ENCODE peak calls at places on chromosomes 4 and X, in ten cellular contexts. W is MM.1S; V is CD8-positive, alpha-beta memory T cell; D is K562; N is psoas muscle; L is transverse colon; F is mammary epithelial cell; M is suprapubic skin; A is left ventricle myocardium inferior; E is cardiac muscle cell. Y is an unnamed sample.

GRCh38 chr4:11813951-11814446 is 385.3 kb upstream of the HS3ST1 start:
- DNase-seq in W (no peak), V (no peak), D (no peak), N (no peak), L (no peak), F (no peak), M (no peak), A (no peak), E (no peak), Y (no peak)

GRCh38 chr4:55947254-55947882 is 1.4 kb upstream of the CEP135 start:
- DNase-seq in W (peak; percentile 43), V (no peak), D (peak; percentile 29), N (no peak), L (peak; percentile 13), F (peak; percentile 24), M (no peak), A (no peak), E (peak; percentile 8), Y (peak; percentile 18)

GRCh38 chr4:168787801-168788200 is 222.3 kb downstream of the CBR4 start:
- DNase-seq in W (no peak), V (no peak), D (no peak), N (no peak), L (no peak), F (no peak), M (no peak), A (no peak), E (no peak), Y (no peak)

GRCh38 chr4:36712013-36712412 is 430.6 kb downstream of the DTHD1 start:
- DNase-seq in W (no peak), V (no peak), D (no peak), N (no peak), L (no peak), F (no peak), M (no peak), A (no peak), E (peak; percentile 27), Y (no peak)

GRCh38 chr4:94570558-94570957 is 118.8 kb downstream of the PDLIM5 start:
- DNase-seq in W (no peak), V (no peak), D (no peak), N (no peak), L (no peak), F (no peak), M (no peak), A (no peak), E (no peak), Y (no peak)

GRCh38 chrX:124475358-124475757 is 129.0 kb downstream of the SH2D1A start:
- DNase-seq in W (no peak), V (no peak), D (no peak), N (no peak), L (no peak), F (no peak), M (no peak), A (no peak), E (no peak), Y (no peak)

GRCh38 chr4:2787230-2788100 is 5.4 kb upstream of the SH3BP2 start:
- DNase-seq in W (peak; percentile 35), V (peak; percentile 53), D (no peak), N (peak; percentile 29), L (peak; percentile 70), F (no peak), M (peak; percentile 79), A (no peak), E (no peak), Y (no peak)

GRCh38 chr4:40283413-40283812 is 51.7 kb upstream of the CHRNA9 start:
- DNase-seq in W (no peak), V (no peak), D (no peak), N (no peak), L (no peak), F (no peak), M (no peak), A (no peak), E (no peak), Y (no peak)

GRCh38 chr4:84809946-84810345 is 156.5 kb downstream of the WDFY3 start:
- DNase-seq in W (no peak), V (no peak), D (no peak), N (no peak), L (no peak), F (no peak), M (no peak), A (no peak), E (no peak), Y (no peak)

GRCh38 chr4:184647391-184648101 is 1.7 kb downstream of the CASP3 start:
- DNase-seq in W (peak; percentile 12), V (no peak), D (no peak), N (no peak), L (no peak), F (peak; percentile 11), M (no peak), A (no peak), E (peak; percentile 27), Y (no peak)

GRCh38 chrX:50877310-50877709 is 33.2 kb upstream of the BMP15 start:
- DNase-seq in W (no peak), V (no peak), D (no peak), N (no peak), L (no peak), F (no peak), M (no peak), A (no peak), E (peak; percentile 46), Y (no peak)

GRCh38 chr4:304987-305680 is at the start of gene ZNF732:
- DNase-seq in W (no peak), V (no peak), D (peak; percentile 3), N (peak; percentile 14), L (no peak), F (peak; percentile 89), M (peak; percentile 81), A (peak; percentile 31), E (peak; percentile 87), Y (no peak)

GRCh38 chr4:302381-302780 is 2.9 kb downstream of the ZNF732 start:
- DNase-seq in W (no peak), V (no peak), D (no peak), N (no peak), L (no peak), F (no peak), M (no peak), A (no peak), E (no peak), Y (no peak)

DNA sequence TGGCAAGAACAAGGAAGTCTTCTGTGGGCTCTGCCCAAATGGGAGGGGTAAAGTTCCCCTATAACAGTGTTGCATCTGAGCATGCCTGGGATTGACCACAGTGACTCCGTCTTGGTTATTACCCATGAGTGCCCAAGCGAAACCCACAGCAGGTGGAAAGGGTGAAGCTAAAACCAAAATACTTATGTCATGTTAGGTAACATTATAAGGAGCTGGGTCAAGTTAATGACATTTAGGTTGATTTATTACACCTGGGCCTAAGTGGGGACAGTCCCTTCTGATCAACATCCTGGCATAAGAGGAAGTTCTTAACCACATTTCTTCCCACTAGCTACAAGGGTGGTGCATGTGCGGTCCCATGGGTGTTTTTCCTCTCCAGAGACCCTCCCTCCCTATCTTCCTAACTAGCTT is 1.3 kb upstream of the ZNF732 start:
- DNase-seq in W (no peak), V (no peak), D (no peak), N (no peak), L (no peak), F (no peak), M (no peak), A (no peak), E (no peak), Y (no peak)
- H3K9me3 ChIP-seq in W (no peaks in the 10 kb centered on the region), V (no peaks in the 10 kb centered on the region), D (no peaks in the 10 kb centered on the region), N (no peaks in the 10 kb centered on the region), L (no peaks in the 10 kb centered on the region), F (peaks cover 2% of the 10 kb centered on the region), M (no peaks in the 10 kb centered on the region), A (peaks cover 4% of the 10 kb centered on the region), E (no peaks in the 10 kb centered on the region), Y (no peaks in the 10 kb centered on the region)

GRCh38 chrX:74865725-74866124 is 59.5 kb downstream of the NEXMIF start:
- DNase-seq in W (no peak), V (no peak), D (peak; percentile 1), N (no peak), L (no peak), F (no peak), M (no peak), A (no peak), E (no peak), Y (no peak)
- H3K9me3 ChIP-seq in W (no peaks in the 10 kb centered on the region), V (no peaks in the 10 kb centered on the region), D (peaks cover 3% of the 10 kb centered on the region), N (peaks cover 17% of the 10 kb centered on the region), L (no peaks in the 10 kb centered on the region), F (peaks cover 9% of the 10 kb centered on the region), M (no peaks in the 10 kb centered on the region), A (peaks cover 32% of the 10 kb centered on the region), E (no peaks in the 10 kb centered on the region), Y (no peaks in the 10 kb centered on the region)

DNA sequence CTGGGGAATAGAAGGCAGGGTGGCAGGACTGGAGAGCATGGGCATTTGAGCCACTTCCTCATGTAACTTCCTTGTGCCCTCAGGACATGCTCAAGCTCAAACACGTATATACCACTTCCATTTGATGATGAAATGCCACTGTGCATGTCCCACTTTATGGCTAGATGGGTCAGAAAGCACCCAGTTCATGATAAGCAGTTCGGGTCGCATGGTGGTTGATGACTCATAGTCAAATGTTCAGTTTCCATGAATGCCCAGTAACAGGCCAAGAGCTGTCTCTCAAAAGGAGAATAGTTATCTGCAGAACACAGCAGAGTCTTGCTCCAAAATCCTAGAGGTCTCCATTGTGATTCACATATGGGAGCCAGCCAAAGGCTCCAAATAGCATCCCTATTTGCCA is 48.9 kb upstream of the SPIN3 start:
- DNase-seq in W (no peak), V (no peak), D (peak; percentile 24), N (no peak), L (no peak), F (peak; percentile 12), M (no peak), A (no peak), E (no peak), Y (no peak)
- H3K9me3 ChIP-seq in W (no peaks in the 10 kb centered on the region), V (no peaks in the 10 kb centered on the region), D (no peaks in the 10 kb centered on the region), N (no peaks in the 10 kb centered on the region), L (no peaks in the 10 kb centered on the region), F (no peaks in the 10 kb centered on the region), M (no peaks in the 10 kb centered on the region), A (no peaks in the 10 kb centered on the region), E (no peaks in the 10 kb centered on the region), Y (no peaks in the 10 kb centered on the region)

GRCh38 chrX:65862638-65863037 is 177.2 kb downstream of the VSIG4 start:
- DNase-seq in W (no peak), V (peak; percentile 22), D (no peak), N (no peak), L (no peak), F (no peak), M (no peak), A (no peak), E (no peak), Y (no peak)

GRCh38 chrX:65866146-65866545 is 173.7 kb downstream of the VSIG4 start:
- DNase-seq in W (peak; percentile 69), V (peak; percentile 10), D (no peak), N (no peak), L (no peak), F (peak; percentile 34), M (no peak), A (no peak), E (no peak), Y (no peak)

GRCh38 chrX:65871671-65872311 is 168.1 kb downstream of the VSIG4 start:
- DNase-seq in W (peak; percentile 19), V (no peak), D (peak; percentile 68), N (no peak), L (peak; percentile 64), F (peak; percentile 84), M (no peak), A (no peak), E (peak; percentile 4), Y (no peak)

DNA sequence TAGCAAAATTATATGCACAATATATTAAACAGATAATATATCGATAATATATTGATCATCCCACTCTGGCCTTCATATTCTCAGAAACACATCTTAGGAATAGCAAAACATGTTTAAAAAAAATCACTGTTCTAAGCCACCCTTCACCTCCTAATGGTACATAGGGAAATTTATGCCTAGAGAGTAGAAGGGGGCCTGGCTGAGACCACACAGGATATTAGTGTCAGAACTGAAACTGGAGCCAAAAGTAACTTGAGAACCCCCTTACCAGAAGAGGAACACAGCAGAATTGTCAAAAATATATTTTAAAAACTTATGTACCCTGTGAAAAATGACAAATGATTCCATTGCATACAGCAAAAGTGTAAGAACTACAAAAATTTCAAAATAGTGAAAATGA is 173.1 kb downstream of the VSIG4 start:
- DNase-seq in W (no peak), V (no peak), D (no peak), N (no peak), L (no peak), F (no peak), M (no peak), A (no peak), E (no peak), Y (no peak)
- H3K9me3 ChIP-seq in W (no peaks in the 10 kb centered on the region), V (no peaks in the 10 kb centered on the region), D (no peaks in the 10 kb centered on the region), N (peaks cover 5% of the 10 kb centered on the region), L (no peaks in the 10 kb centered on the region), F (no peaks in the 10 kb centered on the region), M (no peaks in the 10 kb centered on the region), A (no peaks in the 10 kb centered on the region), E (no peaks in the 10 kb centered on the region), Y (no peaks in the 10 kb centered on the region)

Y was measured in Panc1.